ENCODE peak calls at places on chromosomes 11 and 22, in seven cellular contexts. B is OCI-LY7; C is brain microvascular endothelial cell; Y is CD8-positive, alpha-beta T cell; K is lung; A is H9; S is IMR-90. V is an unnamed sample.

GRCh38 chr11:61160487-61161189 is 588 bp downstream of the VPS37C start:
- DNase-seq in B (no peak), C (no peak), Y (no peak), K (no peak), A (no peak), S (no peak), V (no peak)

GRCh38 chr22:48894804-48895250 is 932.8 kb downstream of the BRD1 start:
- DNase-seq in B (no peak), C (no peak), Y (no peak), K (no peak), A (no peak), S (no peak), V (no peak)

GRCh38 chr11:36153581-36153980 is 135.6 kb downstream of the COMMD9 start:
- DNase-seq in B (no peak), C (no peak), Y (no peak), K (no peak), A (no peak), S (peak), V (no peak)

GRCh38 chr22:32723632-32724031 is 77.9 kb upstream of the TIMP3 start:
- DNase-seq in B (peak), C (peak), Y (peak), K (peak), A (no peak), S (peak), V (no peak)

GRCh38 chr11:76787911-76788596 is 4.9 kb downstream of the TSKU start:
- DNase-seq in B (no peak), C (no peak), Y (no peak), K (no peak), A (no peak), S (peak), V (no peak)

GRCh38 chr11:79421820-79422219 is 19.0 kb downstream of the TENM4 start:
- DNase-seq in B (no peak), C (no peak), Y (no peak), K (no peak), A (no peak), S (no peak), V (no peak)

GRCh38 chr22:23183107-23183698 is 2.9 kb downstream of the BCR start:
- DNase-seq in B (peak), C (peak), Y (no peak), K (peak), A (peak), S (peak), V (peak)

GRCh38 chr11:19474954-19475811 is 234.4 kb upstream of the E2F8 start:
- DNase-seq in B (no peak), C (no peak), Y (no peak), K (no peak), A (no peak), S (no peak), V (no peak)

GRCh38 chr11:96230686-96231085 is 112.3 kb downstream of the MAML2 start:
- DNase-seq in B (no peak), C (no peak), Y (no peak), K (no peak), A (no peak), S (no peak), V (no peak)

GRCh38 chr11:10349281-10349665 is 44.4 kb downstream of the ADM start:
- DNase-seq in B (no peak), C (no peak), Y (no peak), K (no peak), A (no peak), S (no peak), V (no peak)

GRCh38 chr11:46745995-46746394 is 27.0 kb downstream of the F2 start:
- DNase-seq in B (no peak), C (no peak), Y (no peak), K (no peak), A (no peak), S (no peak), V (no peak)

GRCh38 chr11:86940122-86940777 is 14.9 kb downstream of the FZD4 start:
- DNase-seq in B (no peak), C (peak), Y (no peak), K (no peak), A (no peak), S (peak), V (peak)

GRCh38 chr11:113540416-113541330 is 65.5 kb upstream of the DRD2 start:
- DNase-seq in B (no peak), C (no peak), Y (no peak), K (no peak), A (peak), S (no peak), V (no peak)

GRCh38 chr11:118295834-118296454 is 8.6 kb upstream of the CD3E start:
- DNase-seq in B (peak), C (peak), Y (peak), K (no peak), A (no peak), S (peak), V (no peak)

GRCh38 chr22:31650391-31650790 is 11.6 kb downstream of the PISD start:
- DNase-seq in B (no peak), C (peak), Y (no peak), K (no peak), A (no peak), S (peak), V (no peak)

GRCh38 chr22:21443735-21444421 is 23.3 kb upstream of the TMEM191C start:
- DNase-seq in B (no peak), C (no peak), Y (no peak), K (no peak), A (peak), S (no peak), V (no peak)

GRCh38 chr22:23241562-23242472 is 61.5 kb downstream of the BCR start:
- DNase-seq in B (no peak), C (no peak), Y (no peak), K (no peak), A (no peak), S (no peak), V (no peak)

GRCh38 chr11:123173040-123173855 is 21.8 kb downstream of the CLMP start:
- DNase-seq in B (no peak), C (peak), Y (no peak), K (no peak), A (no peak), S (peak), V (no peak)

GRCh38 chr11:115083129-115083823 is 404.9 kb downstream of the NXPE2 start:
- DNase-seq in B (no peak), C (no peak), Y (no peak), K (no peak), A (no peak), S (no peak), V (no peak)

GRCh38 chr11:28760676-28761390 is 652.6 kb downstream of the METTL15 start:
- DNase-seq in B (no peak), C (peak), Y (no peak), K (no peak), A (no peak), S (peak), V (no peak)

GRCh38 chr11:118232659-118233058 is 7.8 kb upstream of the JAML start:
- DNase-seq in B (no peak), C (no peak), Y (peak), K (no peak), A (no peak), S (no peak), V (no peak)

GRCh38 chr11:72676874-72677341 is 2.7 kb upstream of the PDE2A start:
- DNase-seq in B (peak), C (peak), Y (peak), K (peak), A (peak), S (peak), V (peak)

GRCh38 chr22:40235418-40235817 is 57.7 kb downstream of the TNRC6B start:
- DNase-seq in B (no peak), C (no peak), Y (no peak), K (no peak), A (no peak), S (no peak), V (no peak)

GRCh38 chr11:96964661-96965060 is 574.8 kb downstream of the JRKL start:
- DNase-seq in B (no peak), C (no peak), Y (no peak), K (no peak), A (no peak), S (no peak), V (no peak)

GRCh38 chr11:123382555-123383074 is 47.5 kb upstream of the GRAMD1B start:
- DNase-seq in B (no peak), C (no peak), Y (no peak), K (no peak), A (no peak), S (no peak), V (no peak)

GRCh38 chr11:75760710-75761493 is 7.7 kb upstream of the DGAT2 start:
- DNase-seq in B (no peak), C (peak), Y (no peak), K (no peak), A (no peak), S (peak), V (no peak)

GRCh38 chr11:6203327-6203726 is 2.0 kb upstream of the C11orf42 start:
- DNase-seq in B (no peak), C (no peak), Y (no peak), K (no peak), A (no peak), S (no peak), V (no peak)

GRCh38 chr22:37735054-37735453 is 38.2 kb downstream of the TRIOBP start:
- DNase-seq in B (no peak), C (no peak), Y (peak), K (no peak), A (peak), S (no peak), V (peak)

GRCh38 chr11:127789887-127790286 is 789.3 kb upstream of the KIRREL3 start:
- DNase-seq in B (peak), C (peak), Y (no peak), K (no peak), A (peak), S (peak), V (peak)
- TF ChIP-seq CTCF in B (peak), C (peak), Y (no peak), K (no peak), A (peak), S (no peak), V (peak)

DNA sequence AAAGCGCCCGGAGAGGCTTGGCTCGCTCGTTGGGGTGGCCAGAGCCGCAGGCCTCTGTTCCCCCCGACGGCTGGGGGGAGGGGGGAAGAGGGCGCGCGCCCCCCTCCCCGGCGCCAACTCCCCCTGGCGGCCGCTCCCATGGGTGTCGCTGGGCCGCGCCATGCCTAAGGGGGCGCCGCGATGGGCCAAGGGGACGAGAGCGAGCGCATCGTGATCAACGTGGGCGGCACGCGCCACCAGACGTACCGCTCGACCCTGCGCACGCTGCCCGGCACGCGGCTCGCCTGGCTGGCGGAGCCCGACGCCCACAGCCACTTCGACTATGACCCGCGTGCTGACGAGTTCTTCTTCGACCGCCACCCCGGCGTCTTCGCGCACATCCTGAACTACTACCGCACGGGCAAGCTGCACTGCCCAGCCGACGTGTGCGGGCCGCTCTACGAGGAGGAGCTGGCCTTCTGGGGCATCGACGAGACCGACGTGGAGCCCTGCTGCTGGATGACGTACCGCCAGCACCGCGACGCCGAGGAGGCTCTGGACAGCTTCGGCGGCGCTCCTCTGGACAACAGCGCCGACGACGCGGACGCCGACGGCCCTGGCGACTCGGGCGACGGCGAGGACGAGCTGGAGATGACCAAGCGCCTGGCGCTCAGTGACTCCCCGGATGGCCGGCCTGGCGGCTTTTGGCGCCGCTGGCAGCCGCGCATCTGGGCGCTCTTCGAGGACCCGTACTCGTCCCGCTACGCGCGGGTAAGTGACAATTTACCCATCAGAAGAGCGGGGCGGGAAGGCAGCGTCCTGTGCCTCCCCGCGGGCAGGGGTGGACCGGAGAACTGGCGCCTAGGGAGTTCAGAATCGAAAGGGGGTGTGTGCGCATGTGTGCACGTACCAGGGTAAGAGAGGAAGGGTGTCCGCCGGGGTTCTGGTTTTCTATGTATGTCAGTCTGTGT is 1.5 kb downstream of the KCNC1 start:
- DNase-seq in B (no peak), C (no peak), Y (no peak), K (no peak), A (peak), S (no peak), V (peak)
- TF ChIP-seq CTCF in B (no peak), C (no peak), Y (no peak), K (no peak), A (peak), S (peak), V (peak)

DNA sequence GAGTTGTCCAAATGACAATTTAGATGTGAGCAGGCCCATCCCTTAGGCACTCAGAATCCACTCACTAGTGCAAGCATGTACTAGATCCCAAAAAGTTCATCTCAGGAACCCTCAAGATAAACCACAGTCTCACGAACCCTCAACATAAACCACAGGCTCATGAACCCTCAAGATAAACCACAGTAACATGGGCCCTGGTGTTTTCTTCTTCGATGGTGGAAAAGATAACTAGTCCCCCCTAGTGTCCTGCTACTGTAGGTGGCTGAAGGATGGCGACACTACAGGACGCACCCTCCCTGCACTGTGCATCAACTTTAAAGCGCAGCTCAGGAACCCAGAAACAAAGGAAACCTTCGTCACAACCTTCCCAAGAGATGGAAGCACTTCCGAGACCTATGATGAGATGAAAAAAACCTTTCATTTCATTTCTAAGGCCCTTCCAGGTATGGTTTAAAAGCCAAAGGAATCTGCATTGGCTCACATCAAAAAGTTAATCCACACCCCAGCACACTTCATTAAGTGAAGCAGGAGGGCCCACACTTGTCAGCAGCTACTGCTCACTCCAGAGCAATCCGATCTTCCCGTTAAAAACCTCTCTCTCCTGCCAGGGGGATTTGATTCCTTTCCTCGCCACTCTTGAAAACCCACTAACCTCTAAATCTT is 2.4 kb downstream of the LARGE1 start:
- DNase-seq in B (peak), C (no peak), Y (no peak), K (no peak), A (peak), S (peak), V (peak)
- TF ChIP-seq CTCF in B (peak), C (peak), Y (no peak), K (no peak), A (peak), S (peak), V (peak)

GRCh38 chr11:15035283-15035682 is 38.1 kb upstream of the CALCB start:
- DNase-seq in B (no peak), C (no peak), Y (no peak), K (no peak), A (peak), S (no peak), V (no peak)

GRCh38 chr11:15034687-15035267 is 38.6 kb upstream of the CALCB start:
- DNase-seq in B (no peak), C (no peak), Y (no peak), K (no peak), A (peak), S (no peak), V (no peak)

GRCh38 chr11:15038963-15039362 is 34.4 kb upstream of the CALCB start:
- DNase-seq in B (peak), C (no peak), Y (no peak), K (no peak), A (no peak), S (peak), V (no peak)
- TF ChIP-seq CTCF in B (peak), C (peak), Y (no peak), K (no peak), A (peak), S (peak), V (no peak)

GRCh38 chr11:32440372-32440888 is 5.1 kb upstream of the WT1 start:
- DNase-seq in B (no peak), C (no peak), Y (no peak), K (no peak), A (no peak), S (no peak), V (no peak)

GRCh38 chr11:32438883-32439487 is 3.6 kb upstream of the WT1 start:
- DNase-seq in B (no peak), C (no peak), Y (no peak), K (no peak), A (no peak), S (no peak), V (peak)

GRCh38 chr11:32439488-32440210 is 4.3 kb upstream of the WT1 start:
- DNase-seq in B (no peak), C (no peak), Y (no peak), K (no peak), A (no peak), S (no peak), V (peak)

GRCh38 chr11:32438346-32438882 is 3.1 kb upstream of the WT1 start:
- DNase-seq in B (no peak), C (no peak), Y (no peak), K (no peak), A (no peak), S (no peak), V (no peak)

GRCh38 chr11:32440920-32441319 is 5.6 kb upstream of the WT1 start:
- DNase-seq in B (no peak), C (no peak), Y (no peak), K (no peak), A (no peak), S (no peak), V (peak)
- TF ChIP-seq CTCF in B (no peak), C (no peak), Y (no peak), K (no peak), A (no peak), S (no peak), V (no peak)

DNA sequence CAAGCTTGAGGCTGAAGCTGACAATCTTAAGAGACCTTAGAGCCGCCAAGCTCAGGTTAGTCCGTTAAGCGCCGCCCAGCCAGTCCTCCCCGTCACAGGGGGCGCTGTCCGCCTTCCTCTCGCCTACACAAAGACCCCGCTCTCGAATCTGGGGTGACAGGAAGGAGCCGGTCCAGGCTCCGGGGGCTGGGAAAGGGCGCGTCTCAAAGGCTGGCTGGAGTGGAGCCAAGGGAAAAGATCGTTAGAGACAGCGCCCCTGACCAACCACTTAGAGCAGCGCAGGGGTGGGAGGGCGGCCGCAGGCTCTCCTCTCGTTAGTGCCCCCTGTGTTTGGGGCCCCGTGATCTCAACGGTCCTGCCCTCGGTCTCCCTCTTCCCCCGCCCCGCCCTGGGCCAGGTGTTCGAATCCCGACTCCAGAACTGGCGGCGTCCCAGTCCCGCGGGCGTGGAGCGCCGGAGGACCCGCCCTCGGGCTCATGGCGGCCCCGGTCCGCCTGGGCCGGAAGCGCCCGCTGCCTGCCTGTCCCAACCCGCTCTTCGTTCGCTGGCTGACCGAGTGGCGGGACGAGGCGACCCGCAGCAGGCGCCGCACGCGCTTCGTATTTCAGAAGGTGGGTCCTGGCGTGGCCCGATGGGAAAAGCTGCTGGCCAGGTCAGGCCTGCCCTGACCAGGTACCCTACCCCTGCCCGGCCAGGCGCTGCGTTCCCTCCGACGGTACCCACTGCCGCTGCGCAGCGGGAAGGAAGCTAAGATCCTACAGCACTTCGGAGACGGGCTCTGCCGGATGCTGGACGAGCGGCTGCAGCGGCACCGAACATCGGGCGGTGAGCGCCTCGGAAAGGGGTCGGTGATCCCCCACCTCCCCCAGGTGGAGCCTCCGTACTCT is at the start of gene MUS81:
- DNase-seq in B (peak), C (peak), Y (peak), K (peak), A (peak), S (peak), V (peak)
- TF ChIP-seq CTCF in B (peak), C (peak), Y (peak), K (peak), A (peak), S (peak), V (peak)

V was measured in nephron progenitor cell.